ENCODE peak calls at places on chromosomes 1 and 21, in four cellular contexts. H, O, N and E are unnamed samples.

GRCh38 chr1:1359668-1360468 is 1.5 kb upstream of the MXRA8 start:
- DNase-seq in H (peak; percentile 15), O (no peak), N (no peak), E (no peak)

GRCh38 chr1:172144445-172145060 is 275.9 kb upstream of the C1orf105 start:
- DNase-seq in H (no peak), N (peak; percentile 39), O (peak; percentile 94), E (no peak)

GRCh38 chr1:96416111-96416595 is 305.4 kb upstream of the PTBP2 start:
- DNase-seq in N (no peak), O (peak; percentile 95), H (no peak), E (no peak)

GRCh38 chr1:116919802-116920201 is 10.1 kb downstream of the PTGFRN start:
- DNase-seq in N (no peak), O (no peak), H (no peak), E (no peak)

GRCh38 chr1:110069302-110070281 is 880 bp downstream of the ALX3 start:
- DNase-seq in N (no peak), H (peak; percentile 54), O (no peak), E (no peak)

GRCh38 chr1:109255097-109255651 is 5.8 kb downstream of the CELSR2 start:
- DNase-seq in H (no peak), O (no peak), N (no peak), E (peak; percentile 34)

GRCh38 chr21:31873696-31874599 is 1.1 kb downstream of the HUNK start:
- DNase-seq in H (peak; percentile 74), N (peak; percentile 51), O (no peak), E (no peak)

GRCh38 chr1:38740543-38740942 is 119.0 kb downstream of the RRAGC start:
- DNase-seq in O (no peak), N (no peak), H (no peak), E (no peak)

GRCh38 chr1:41902125-41902524 is 16.6 kb downstream of the HIVEP3 start:
- DNase-seq in N (no peak), H (no peak), O (peak; percentile 36), E (no peak)

GRCh38 chr1:204946640-204947039 is 76.0 kb downstream of the NFASC start:
- DNase-seq in H (no peak), N (no peak), O (no peak), E (no peak)

GRCh38 chr1:8182034-8182761 is 135.7 kb upstream of the SLC45A1 start:
- DNase-seq in H (no peak), N (peak; percentile 62), O (no peak), E (no peak)

GRCh38 chr1:198197285-198197684 is 40.5 kb downstream of the NEK7 start:
- DNase-seq in H (no peak), N (no peak), O (no peak), E (no peak)

GRCh38 chr1:1550591-1551432 is 10.4 kb upstream of the TMEM240 start:
- DNase-seq in H (no peak), N (no peak), O (no peak), E (no peak)

GRCh38 chr1:36225298-36225899 is 1.2 kb downstream of the THRAP3 start:
- DNase-seq in H (no peak), O (no peak), N (no peak), E (no peak)

GRCh38 chr1:36223373-36223995 is 759 bp upstream of the THRAP3 start:
- DNase-seq in N (no peak), O (no peak), H (no peak), E (no peak)

GRCh38 chr1:36223996-36224536 is at the start of gene THRAP3:
- DNase-seq in N (peak; percentile 100), O (peak; percentile 98), H (peak; percentile 100), E (peak; percentile 99)

GRCh38 chr1:36222481-36223372 is 1.5 kb upstream of the THRAP3 start:
- DNase-seq in O (no peak), N (peak; percentile 18), H (no peak), E (no peak)

DNA sequence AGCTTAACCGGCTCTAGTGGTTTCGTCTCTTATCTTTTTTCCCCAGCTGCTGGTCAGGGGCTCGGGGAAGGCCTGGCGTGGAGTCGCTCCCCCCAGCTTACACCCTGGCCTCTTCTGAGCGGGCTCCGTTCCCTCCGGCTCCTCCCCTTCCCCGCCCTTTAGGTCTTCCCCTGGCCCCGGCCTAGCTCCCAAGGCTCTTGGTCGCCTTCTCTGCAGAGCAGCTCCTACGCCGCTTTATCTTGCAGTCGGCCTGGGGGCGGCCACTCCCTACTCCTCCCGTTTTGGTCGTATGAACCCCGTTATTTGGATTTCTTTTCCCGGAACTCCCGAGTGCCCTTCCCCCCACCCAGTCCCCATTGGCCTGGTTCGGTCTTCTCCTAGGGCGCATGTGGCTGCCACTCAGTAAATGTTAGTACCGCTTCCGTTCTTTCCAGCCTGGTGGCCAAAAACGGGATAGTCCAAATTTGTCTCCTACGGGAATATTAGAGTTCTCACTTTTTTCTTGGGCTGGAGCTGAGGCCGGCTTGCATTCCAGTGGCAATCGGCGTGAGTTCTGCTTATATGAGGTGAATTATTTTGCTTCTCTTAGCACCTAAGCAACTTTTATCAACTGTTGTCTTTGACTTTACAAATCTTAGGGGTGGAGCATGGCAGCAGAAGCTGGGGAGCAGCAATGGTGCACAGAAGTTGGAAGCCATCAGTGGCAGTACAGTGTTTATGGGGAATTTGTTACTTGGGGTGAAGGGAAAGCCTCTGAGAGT is 474 bp downstream of the THRAP3 start:
- DNase-seq in O (peak; percentile 48), H (peak; percentile 76), N (peak; percentile 65), E (peak; percentile 75)
- TF ChIP-seq CTCF in O (peak; percentile 53), H (peak; percentile 38), N (peak; percentile 27), E (peak; percentile 46)

DNA sequence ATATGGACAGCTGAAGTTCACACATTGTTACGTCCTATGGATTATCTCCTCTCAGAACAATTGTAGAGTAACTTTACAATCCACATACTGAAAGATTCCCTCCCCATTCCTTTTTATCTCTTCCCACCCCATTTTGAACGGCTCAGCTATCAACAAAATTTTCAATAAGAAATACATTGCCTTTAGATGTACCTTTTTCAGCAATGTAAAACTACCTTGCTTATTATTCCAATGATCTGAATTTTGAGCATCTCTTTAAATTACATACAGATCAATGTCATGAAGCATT is 503.7 kb downstream of the SMYD3 start:
- DNase-seq in H (no peak), N (no peak), O (no peak), E (no peak)
- TF ChIP-seq CTCF in H (no peak), N (no peak), O (no peak), E (peak; percentile 53)

DNA sequence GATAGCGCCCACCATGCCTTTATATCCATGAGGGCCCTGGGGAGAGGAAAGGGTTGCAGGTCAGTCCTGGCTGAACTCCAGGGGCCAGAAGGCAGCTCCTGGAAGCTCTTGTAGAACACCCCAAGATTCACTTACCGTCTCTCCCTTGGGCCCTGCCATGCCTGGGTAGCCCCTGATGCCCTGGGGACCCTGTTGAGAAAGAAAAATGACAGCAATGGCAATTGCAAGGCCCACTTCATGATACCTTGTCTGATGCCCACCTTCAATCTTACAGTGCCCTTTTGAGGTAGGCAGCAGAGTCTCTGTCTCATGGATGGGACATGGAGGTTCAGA is 7.0 kb downstream of the COL9A2 start:
- DNase-seq in N (no peak), O (no peak), H (no peak), E (no peak)
- TF ChIP-seq CTCF in N (no peak), O (no peak), H (no peak), E (no peak)

GRCh38 chr1:4980211-4980610 is 325.8 kb downstream of the AJAP1 start:
- DNase-seq in O (no peak), N (no peak), H (no peak), E (no peak)

GRCh38 chr1:4986266-4986665 is 331.9 kb downstream of the AJAP1 start:
- DNase-seq in N (no peak), O (no peak), H (no peak), E (no peak)

GRCh38 chr1:4984841-4985240 is 330.4 kb downstream of the AJAP1 start:
- DNase-seq in N (no peak), O (no peak), H (no peak), E (no peak)
- TF ChIP-seq CTCF in N (no peak), O (no peak), H (no peak), E (no peak)

GRCh38 chr21:25039461-25040380 is 567.6 kb downstream of the MRPL39 start:
- DNase-seq in H (no peak), O (no peak), N (no peak), E (no peak)
- TF ChIP-seq CTCF in H (no peak), O (peak; percentile 44), N (no peak), E (no peak)

GRCh38 chr1:12314328-12314903 is 84.6 kb downstream of the VPS13D start:
- DNase-seq in H (no peak), O (no peak), N (no peak), E (no peak)
- TF ChIP-seq CTCF in H (no peak), O (peak; percentile 37), N (peak; percentile 25), E (peak; percentile 76)

GRCh38 chr1:63914706-63915105 is 140.9 kb downstream of the ROR1 start:
- DNase-seq in O (no peak), H (no peak), N (no peak), E (no peak)

GRCh38 chr1:63913533-63913932 is 139.7 kb downstream of the ROR1 start:
- DNase-seq in O (no peak), N (no peak), H (no peak), E (no peak)

GRCh38 chr1:63916485-63917360 is 142.9 kb downstream of the ROR1 start:
- DNase-seq in O (no peak), H (no peak), N (peak; percentile 55), E (no peak)

GRCh38 chr1:63914241-63914640 is 140.4 kb downstream of the ROR1 start:
- DNase-seq in N (no peak), O (no peak), H (no peak), E (no peak)

DNA sequence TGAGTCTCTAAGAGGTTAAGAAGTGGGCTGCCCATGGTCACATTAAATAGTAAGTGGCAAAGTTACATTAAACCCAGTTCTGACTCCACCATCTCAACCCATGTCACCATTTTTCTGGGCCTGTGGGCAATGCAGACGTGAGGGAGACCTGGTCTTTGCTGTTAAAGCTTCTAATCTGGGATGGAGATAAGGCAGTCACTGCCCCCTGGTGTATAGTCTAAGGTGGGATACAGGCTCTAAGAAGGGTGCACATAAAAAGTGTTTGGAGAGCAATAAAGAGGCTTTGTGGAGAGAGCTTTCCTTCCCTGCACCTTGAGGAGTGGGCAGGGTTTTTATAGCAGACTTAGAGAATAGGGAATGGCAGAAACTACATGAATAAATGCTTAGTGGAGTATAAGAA is 141.3 kb downstream of the ROR1 start:
- DNase-seq in O (no peak), H (no peak), N (no peak), E (no peak)
- TF ChIP-seq CTCF in O (peak; percentile 55), H (no peak), N (no peak), E (no peak)

GRCh38 chr1:85911742-85912141 is 203.5 kb upstream of the ZNHIT6 start:
- DNase-seq in H (no peak), N (no peak), O (no peak), E (no peak)
- TF ChIP-seq CTCF in H (no peak), N (no peak), O (peak; percentile 44), E (no peak)